ENCODE peak calls at places on chromosomes 7 and 10, in ten cellular contexts. One of them, this sample, is unnamed.
A peak's percentile ranks its signal among the peaks of the same experiment; 100 is the strongest.

GRCh38 chr7:149140784-149141183 is 6.5 kb upstream of the ZNF398 start:
- DNase-seq in RWPE1: no peak
- DNase-seq in OCI-LY7: no peak
- DNase-seq in colonic mucosa: no peak
- DNase-seq in heart right ventricle: no peak
- DNase-seq in AG04450: no peak
- DNase-seq in tibial artery: no peak
- DNase-seq in upper lobe of right lung: no peak
- DNase-seq in CD8-positive, alpha-beta T cell: no peak
- DNase-seq in kidney: no peak
- DNase-seq in this sample: no peak

GRCh38 chr7:149422914-149423285 is 38.0 kb downstream of the ZNF777 start:
- DNase-seq in RWPE1: no peak
- DNase-seq in OCI-LY7: no peak
- DNase-seq in colonic mucosa: peak; percentile 26
- DNase-seq in heart right ventricle: no peak
- DNase-seq in AG04450: no peak
- DNase-seq in tibial artery: no peak
- DNase-seq in upper lobe of right lung: peak; percentile 77
- DNase-seq in CD8-positive, alpha-beta T cell: peak; percentile 30
- DNase-seq in kidney: peak; percentile 75
- DNase-seq in this sample: no peak

GRCh38 chr10:58963101-58963534 is 213.3 kb upstream of the PHYHIPL start:
- DNase-seq in RWPE1: no peak
- DNase-seq in OCI-LY7: peak; percentile 7
- DNase-seq in colonic mucosa: no peak
- DNase-seq in heart right ventricle: no peak
- DNase-seq in AG04450: no peak
- DNase-seq in tibial artery: no peak
- DNase-seq in upper lobe of right lung: no peak
- DNase-seq in CD8-positive, alpha-beta T cell: no peak
- DNase-seq in kidney: no peak
- DNase-seq in this sample: no peak

GRCh38 chr10:48765527-48765926 is 80.9 kb downstream of the WDFY4 start:
- DNase-seq in RWPE1: no peak
- DNase-seq in OCI-LY7: no peak
- DNase-seq in colonic mucosa: no peak
- DNase-seq in heart right ventricle: no peak
- DNase-seq in AG04450: no peak
- DNase-seq in tibial artery: no peak
- DNase-seq in upper lobe of right lung: no peak
- DNase-seq in CD8-positive, alpha-beta T cell: no peak
- DNase-seq in kidney: no peak
- DNase-seq in this sample: no peak

GRCh38 chr10:71262027-71262426 is 49.7 kb downstream of the UNC5B start:
- DNase-seq in RWPE1: no peak
- DNase-seq in OCI-LY7: no peak
- DNase-seq in colonic mucosa: no peak
- DNase-seq in heart right ventricle: peak; percentile 51
- DNase-seq in AG04450: no peak
- DNase-seq in tibial artery: no peak
- DNase-seq in upper lobe of right lung: no peak
- DNase-seq in CD8-positive, alpha-beta T cell: no peak
- DNase-seq in kidney: no peak
- DNase-seq in this sample: no peak

GRCh38 chr10:29634764-29635625 is at the start of gene SVIL:
- DNase-seq in RWPE1: peak; percentile 61
- DNase-seq in OCI-LY7: no peak
- DNase-seq in colonic mucosa: peak; percentile 78
- DNase-seq in heart right ventricle: peak; percentile 81
- DNase-seq in AG04450: no peak
- DNase-seq in tibial artery: peak; percentile 85
- DNase-seq in upper lobe of right lung: peak; percentile 70
- DNase-seq in CD8-positive, alpha-beta T cell: no peak
- DNase-seq in kidney: peak; percentile 70
- DNase-seq in this sample: peak; percentile 92

GRCh38 chr7:130491841-130492518 is at the start of gene MEST:
- DNase-seq in RWPE1: no peak
- DNase-seq in OCI-LY7: no peak
- DNase-seq in colonic mucosa: no peak
- DNase-seq in heart right ventricle: peak; percentile 7
- DNase-seq in AG04450: no peak
- DNase-seq in tibial artery: no peak
- DNase-seq in upper lobe of right lung: peak; percentile 64
- DNase-seq in CD8-positive, alpha-beta T cell: peak; percentile 39
- DNase-seq in kidney: peak; percentile 78
- DNase-seq in this sample: no peak

GRCh38 chr10:47043928-47044544 is 132.8 kb downstream of the PTPN20 start:
- DNase-seq in RWPE1: no peak
- DNase-seq in OCI-LY7: no peak
- DNase-seq in colonic mucosa: no peak
- DNase-seq in heart right ventricle: no peak
- DNase-seq in AG04450: no peak
- DNase-seq in tibial artery: no peak
- DNase-seq in upper lobe of right lung: peak; percentile 46
- DNase-seq in CD8-positive, alpha-beta T cell: no peak
- DNase-seq in kidney: no peak
- DNase-seq in this sample: no peak

GRCh38 chr7:27154901-27155815 is 1.3 kb downstream of the HOXA7 start:
- DNase-seq in RWPE1: no peak
- DNase-seq in OCI-LY7: peak; percentile 33
- DNase-seq in colonic mucosa: peak; percentile 60
- DNase-seq in heart right ventricle: no peak
- DNase-seq in AG04450: no peak
- DNase-seq in tibial artery: no peak
- DNase-seq in upper lobe of right lung: peak; percentile 63
- DNase-seq in CD8-positive, alpha-beta T cell: no peak
- DNase-seq in kidney: peak; percentile 72
- DNase-seq in this sample: no peak

GRCh38 chr7:149456770-149457421 is 4.0 kb downstream of the ZNF777 start:
- DNase-seq in RWPE1: no peak
- DNase-seq in OCI-LY7: no peak
- DNase-seq in colonic mucosa: peak; percentile 11
- DNase-seq in heart right ventricle: no peak
- DNase-seq in AG04450: no peak
- DNase-seq in tibial artery: no peak
- DNase-seq in upper lobe of right lung: no peak
- DNase-seq in CD8-positive, alpha-beta T cell: no peak
- DNase-seq in kidney: no peak
- DNase-seq in this sample: no peak

GRCh38 chr7:120856621-120857352 is 1.2 kb downstream of the TSPAN12 start:
- DNase-seq in RWPE1: no peak
- DNase-seq in OCI-LY7: no peak
- DNase-seq in colonic mucosa: peak; percentile 59
- DNase-seq in heart right ventricle: peak; percentile 33
- DNase-seq in AG04450: no peak
- DNase-seq in tibial artery: peak; percentile 25
- DNase-seq in upper lobe of right lung: peak; percentile 66
- DNase-seq in CD8-positive, alpha-beta T cell: no peak
- DNase-seq in kidney: peak; percentile 78
- DNase-seq in this sample: peak; percentile 24

GRCh38 chr10:18099420-18099819 is 40.8 kb upstream of the CACNB2 start:
- DNase-seq in RWPE1: no peak
- DNase-seq in OCI-LY7: no peak
- DNase-seq in colonic mucosa: no peak
- DNase-seq in heart right ventricle: no peak
- DNase-seq in AG04450: no peak
- DNase-seq in tibial artery: no peak
- DNase-seq in upper lobe of right lung: no peak
- DNase-seq in CD8-positive, alpha-beta T cell: no peak
- DNase-seq in kidney: no peak
- DNase-seq in this sample: no peak

GRCh38 chr10:18100664-18101063 is 39.6 kb upstream of the CACNB2 start:
- DNase-seq in RWPE1: no peak
- DNase-seq in OCI-LY7: no peak
- DNase-seq in colonic mucosa: no peak
- DNase-seq in heart right ventricle: no peak
- DNase-seq in AG04450: no peak
- DNase-seq in tibial artery: no peak
- DNase-seq in upper lobe of right lung: no peak
- DNase-seq in CD8-positive, alpha-beta T cell: no peak
- DNase-seq in kidney: no peak
- DNase-seq in this sample: no peak

GRCh38 chr10:18102404-18102803 is 37.8 kb upstream of the CACNB2 start:
- DNase-seq in RWPE1: no peak
- DNase-seq in OCI-LY7: no peak
- DNase-seq in colonic mucosa: no peak
- DNase-seq in heart right ventricle: no peak
- DNase-seq in AG04450: no peak
- DNase-seq in tibial artery: no peak
- DNase-seq in upper lobe of right lung: no peak
- DNase-seq in CD8-positive, alpha-beta T cell: no peak
- DNase-seq in kidney: no peak
- DNase-seq in this sample: no peak

GRCh38 chr10:18109471-18109870 is 30.8 kb upstream of the CACNB2 start:
- DNase-seq in RWPE1: no peak
- DNase-seq in OCI-LY7: no peak
- DNase-seq in colonic mucosa: no peak
- DNase-seq in heart right ventricle: no peak
- DNase-seq in AG04450: no peak
- DNase-seq in tibial artery: no peak
- DNase-seq in upper lobe of right lung: no peak
- DNase-seq in CD8-positive, alpha-beta T cell: no peak
- DNase-seq in kidney: no peak
- DNase-seq in this sample: no peak

DNA sequence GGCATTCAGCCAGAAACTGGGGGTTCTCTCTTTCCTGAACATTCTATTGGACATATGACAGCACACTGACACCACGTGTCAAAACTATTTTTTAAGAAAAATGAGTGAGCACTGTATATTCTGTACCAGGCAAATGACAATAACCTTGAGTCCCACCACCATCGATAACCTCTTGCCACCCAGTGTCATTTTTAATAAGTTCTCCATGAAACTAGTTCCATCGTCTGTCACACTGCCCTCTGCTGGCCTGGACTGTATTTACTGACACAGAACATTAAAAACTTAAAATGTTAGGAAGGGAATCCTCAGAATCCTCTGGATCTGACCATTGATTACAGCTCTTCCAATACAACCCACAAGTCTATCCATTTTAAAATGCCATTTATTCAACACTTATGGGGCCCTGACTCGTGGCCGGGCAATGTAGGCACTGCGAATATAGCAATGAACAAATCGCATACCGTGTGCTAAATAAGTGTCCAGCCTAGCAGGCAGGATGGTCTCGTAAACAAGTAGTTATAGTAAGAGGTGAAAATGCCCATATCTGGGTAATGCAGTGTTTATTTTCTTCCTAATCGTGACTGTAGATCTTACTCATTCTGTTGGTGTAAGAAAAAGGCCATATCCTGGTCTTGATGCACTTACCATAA is 35.9 kb upstream of the CACNB2 start:
- DNase-seq in RWPE1: peak; percentile 19
- DNase-seq in OCI-LY7: peak; percentile 39
- DNase-seq in colonic mucosa: peak; percentile 64
- DNase-seq in heart right ventricle: peak; percentile 50
- DNase-seq in AG04450: no peak
- DNase-seq in tibial artery: peak; percentile 71
- DNase-seq in upper lobe of right lung: peak; percentile 68
- DNase-seq in CD8-positive, alpha-beta T cell: peak; percentile 25
- DNase-seq in kidney: no peak
- DNase-seq in this sample: peak; percentile 47
- TF ChIP-seq CTCF in RWPE1: peak; percentile 75
- TF ChIP-seq CTCF in OCI-LY7: peak; percentile 91
- TF ChIP-seq CTCF in colonic mucosa: peak; percentile 63
- TF ChIP-seq CTCF in heart right ventricle: peak; percentile 71
- TF ChIP-seq CTCF in AG04450: peak; percentile 75
- TF ChIP-seq CTCF in tibial artery: peak; percentile 67
- TF ChIP-seq CTCF in upper lobe of right lung: peak; percentile 73
- TF ChIP-seq CTCF in CD8-positive, alpha-beta T cell: peak; percentile 21
- TF ChIP-seq CTCF in kidney: peak; percentile 56
- TF ChIP-seq CTCF in this sample: peak; percentile 77

DNA sequence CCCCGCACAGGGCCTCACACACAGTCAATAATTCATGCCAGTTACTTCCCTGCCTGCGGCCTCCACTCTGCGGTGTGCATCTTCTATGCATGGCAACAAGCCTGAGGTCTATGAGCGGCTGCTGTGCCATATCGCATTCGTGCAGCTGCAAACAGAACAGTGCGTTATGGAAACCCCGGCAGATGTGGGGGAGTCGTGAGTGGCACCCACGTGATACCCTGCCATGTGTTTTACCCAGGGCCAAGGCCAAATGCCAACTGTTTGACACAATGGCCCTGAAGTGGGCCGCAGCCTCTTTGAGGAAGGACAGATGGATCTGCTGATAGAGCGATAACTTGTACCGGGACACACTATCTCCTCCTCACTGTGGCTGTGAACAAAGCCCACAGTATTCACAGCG is 13.3 kb downstream of the TNS3 start:
- DNase-seq in RWPE1: no peak
- DNase-seq in OCI-LY7: no peak
- DNase-seq in colonic mucosa: no peak
- DNase-seq in heart right ventricle: no peak
- DNase-seq in AG04450: no peak
- DNase-seq in tibial artery: peak; percentile 64
- DNase-seq in upper lobe of right lung: no peak
- DNase-seq in CD8-positive, alpha-beta T cell: no peak
- DNase-seq in kidney: no peak
- DNase-seq in this sample: no peak
- H3K27ac ChIP-seq in RWPE1: peak overlapping the region; percentile 30
- H3K27ac ChIP-seq in OCI-LY7: no peak overlapping the region
- H3K27ac ChIP-seq in colonic mucosa: no peak overlapping the region
- H3K27ac ChIP-seq in heart right ventricle: no peak overlapping the region
- H3K27ac ChIP-seq in AG04450: no peak overlapping the region
- H3K27ac ChIP-seq in tibial artery: no peak overlapping the region
- H3K27ac ChIP-seq in upper lobe of right lung: peak overlapping the region; percentile 30
- H3K27ac ChIP-seq in CD8-positive, alpha-beta T cell: no peak overlapping the region
- H3K27ac ChIP-seq in kidney: no peak overlapping the region
- H3K27ac ChIP-seq in this sample: no peak overlapping the region

GRCh38 chr10:79105164-79105739 is 36.5 kb downstream of the ZMIZ1 start:
- DNase-seq in RWPE1: no peak
- DNase-seq in OCI-LY7: no peak
- DNase-seq in colonic mucosa: no peak
- DNase-seq in heart right ventricle: no peak
- DNase-seq in AG04450: no peak
- DNase-seq in tibial artery: no peak
- DNase-seq in upper lobe of right lung: no peak
- DNase-seq in CD8-positive, alpha-beta T cell: no peak
- DNase-seq in kidney: no peak
- DNase-seq in this sample: no peak
- TF ChIP-seq CTCF in RWPE1: no peak
- TF ChIP-seq CTCF in OCI-LY7: no peak
- TF ChIP-seq CTCF in colonic mucosa: no peak
- TF ChIP-seq CTCF in heart right ventricle: no peak
- TF ChIP-seq CTCF in AG04450: peak; percentile 9
- TF ChIP-seq CTCF in tibial artery: no peak
- TF ChIP-seq CTCF in upper lobe of right lung: no peak
- TF ChIP-seq CTCF in CD8-positive, alpha-beta T cell: no peak
- TF ChIP-seq CTCF in kidney: no peak
- TF ChIP-seq CTCF in this sample: peak; percentile 19

GRCh38 chr7:106083717-106084116 is 28.4 kb downstream of the SYPL1 start:
- DNase-seq in RWPE1: no peak
- DNase-seq in OCI-LY7: no peak
- DNase-seq in colonic mucosa: no peak
- DNase-seq in heart right ventricle: no peak
- DNase-seq in AG04450: no peak
- DNase-seq in tibial artery: no peak
- DNase-seq in upper lobe of right lung: no peak
- DNase-seq in CD8-positive, alpha-beta T cell: no peak
- DNase-seq in kidney: no peak
- DNase-seq in this sample: no peak
- H3K27ac ChIP-seq in RWPE1: no peak overlapping the region
- H3K27ac ChIP-seq in OCI-LY7: peak overlapping the region; percentile 29
- H3K27ac ChIP-seq in colonic mucosa: no peak overlapping the region
- H3K27ac ChIP-seq in heart right ventricle: peak overlapping the region; percentile 28
- H3K27ac ChIP-seq in AG04450: no peak overlapping the region
- H3K27ac ChIP-seq in tibial artery: no peak overlapping the region
- H3K27ac ChIP-seq in upper lobe of right lung: no peak overlapping the region
- H3K27ac ChIP-seq in CD8-positive, alpha-beta T cell: no peak overlapping the region
- H3K27ac ChIP-seq in kidney: no peak overlapping the region
- H3K27ac ChIP-seq in this sample: no peak overlapping the region

This sample was measured in brain microvascular endothelial cell.